ENCODE peak calls at places on chromosomes 12 and 14, in four cellular contexts. L is foreskin fibroblast, B is K562, E is upper lobe of right lung. C is an unnamed sample.

GRCh38 chr12:76489737-76490136 is 69.8 kb downstream of the OSBPL8 start:
- DNase-seq in L (peak; percentile 36), B (no peak), E (no peak), C (no peak)

GRCh38 chr14:61466249-61466904 is 145.0 kb downstream of the PRKCH start:
- DNase-seq in L (peak; percentile 99), B (no peak), E (peak; percentile 69), C (no peak)

GRCh38 chr14:104732355-104732804 is 8.4 kb downstream of the ADSS1 start:
- DNase-seq in L (no peak), B (no peak), E (peak; percentile 87), C (no peak)

GRCh38 chr14:36553650-36554260 is 28.7 kb downstream of the NKX2-8 start:
- DNase-seq in L (peak; percentile 61), B (peak; percentile 38), E (no peak), C (no peak)

GRCh38 chr14:32038876-32039275 is 38.2 kb upstream of the ARHGAP5 start:
- DNase-seq in L (no peak), B (no peak), E (no peak), C (no peak)

GRCh38 chr12:112762753-112763152 is 28.8 kb upstream of the RPH3A start:
- DNase-seq in L (no peak), B (peak; percentile 25), E (no peak), C (no peak)

GRCh38 chr12:123907021-123907420 is 65.6 kb downstream of the CCDC92 start:
- DNase-seq in L (no peak), B (no peak), E (no peak), C (no peak)

GRCh38 chr14:21103710-21104447 is 3.0 kb downstream of the TMEM253 start:
- DNase-seq in L (peak; percentile 98), B (peak; percentile 85), E (peak; percentile 97), C (peak; percentile 95)

GRCh38 chr12:67593041-67593870 is 55.3 kb upstream of the DYRK2 start:
- DNase-seq in L (peak; percentile 30), B (no peak), E (no peak), C (no peak)

GRCh38 chr14:73729556-73730265 is 15.5 kb upstream of the PNMA1 start:
- DNase-seq in L (no peak), B (no peak), E (peak; percentile 64), C (no peak)

GRCh38 chr12:124530637-124531263 is 36.7 kb downstream of the NCOR2 start:
- DNase-seq in L (no peak), B (no peak), E (no peak), C (no peak)

GRCh38 chr12:92706594-92706993 is 3.8 kb downstream of the PLEKHG7 start:
- DNase-seq in L (no peak), B (no peak), E (no peak), C (no peak)

GRCh38 chr14:97788846-97789528 is 991.8 kb downstream of the VRK1 start:
- DNase-seq in L (no peak), B (no peak), E (no peak), C (no peak)

GRCh38 chr12:21819678-21820077 is 45.2 kb upstream of the KCNJ8 start:
- DNase-seq in L (no peak), B (no peak), E (no peak), C (no peak)

GRCh38 chr12:101877816-101878811 is 734 bp downstream of the DRAM1 start:
- DNase-seq in L (peak; percentile 60), B (peak; percentile 39), E (no peak), C (no peak)

GRCh38 chr14:105843444-105844046 is 317.2 kb downstream of the TMEM121 start:
- DNase-seq in L (no peak), B (no peak), E (peak; percentile 59), C (no peak)

GRCh38 chr14:28767851-28768548 is 1.4 kb downstream of the FOXG1 start:
- DNase-seq in L (peak; percentile 26), B (peak; percentile 25), E (no peak), C (peak; percentile 37)

GRCh38 chr12:107439101-107439738 is 246.4 kb upstream of the PWP1 start:
- DNase-seq in L (no peak), B (no peak), E (no peak), C (no peak)

GRCh38 chr14:29805415-29806123 is 122.1 kb downstream of the PRKD1 start:
- DNase-seq in L (peak; percentile 94), B (no peak), E (peak; percentile 69), C (no peak)

GRCh38 chr14:100849432-100849831 is 23.5 kb downstream of the MEG3 start:
- DNase-seq in L (no peak), B (no peak), E (no peak), C (no peak)

GRCh38 chr12:25935355-25936144 is 22.9 kb upstream of the RASSF8 start:
- DNase-seq in L (no peak), B (no peak), E (no peak), C (no peak)

GRCh38 chr12:123269980-123270379 is 1.7 kb downstream of the CDK2AP1 start:
- DNase-seq in L (no peak), B (no peak), E (no peak), C (no peak)

GRCh38 chr14:52131640-52132320 is 62.9 kb upstream of the NID2 start:
- DNase-seq in L (peak; percentile 98), B (peak; percentile 39), E (no peak), C (peak; percentile 89)

GRCh38 chr12:103806807-103807206 is 34.2 kb downstream of the NT5DC3 start:
- DNase-seq in L (peak; percentile 41), B (no peak), E (no peak), C (no peak)

GRCh38 chr12:29316772-29317171 is 64.2 kb downstream of the ERGIC2 start:
- DNase-seq in L (peak; percentile 16), B (no peak), E (no peak), C (no peak)

GRCh38 chr12:67056329-67056728 is 212.8 kb upstream of the CAND1 start:
- DNase-seq in L (no peak), B (no peak), E (no peak), C (no peak)

GRCh38 chr12:45849289-45849688 is 119.8 kb downstream of the ARID2 start:
- DNase-seq in L (no peak), B (no peak), E (no peak), C (no peak)

GRCh38 chr14:70655110-70655826 is 13.6 kb downstream of the TTC9 start:
- DNase-seq in L (no peak), B (no peak), E (no peak), C (peak; percentile 70)

GRCh38 chr12:990308-990648 is 745 bp upstream of the ERC1 start:
- DNase-seq in L (peak; percentile 76), B (no peak), E (peak; percentile 90), C (peak; percentile 55)

GRCh38 chr12:126346087-126346486 is 1280.9 kb downstream of the AACS start:
- DNase-seq in L (no peak), B (no peak), E (no peak), C (no peak)
- TF ChIP-seq CTCF in L (no peak), B (no peak), E (no peak), C (no peak)

GRCh38 chr12:120039711-120040110 is 50.7 kb downstream of the BICDL1 start:
- DNase-seq in L (no peak), B (no peak), E (no peak), C (no peak)
- TF ChIP-seq CTCF in L (no peak), B (no peak), E (no peak), C (no peak)

GRCh38 chr12:53098354-53098981 is 1.0 kb downstream of the IGFBP6 start:
- DNase-seq in L (peak; percentile 97), B (no peak), E (no peak), C (no peak)

GRCh38 chr12:53098982-53099651 is 1.6 kb downstream of the IGFBP6 start:
- DNase-seq in L (peak; percentile 99), B (peak; percentile 96), E (peak; percentile 93), C (peak; percentile 85)

GRCh38 chr12:53097207-53097563 is 282 bp upstream of the IGFBP6 start:
- DNase-seq in L (no peak), B (no peak), E (no peak), C (no peak)

GRCh38 chr12:53096761-53097160 is 706 bp upstream of the IGFBP6 start:
- DNase-seq in L (no peak), B (no peak), E (no peak), C (no peak)

GRCh38 chr12:53097564-53098353 is at the start of gene IGFBP6:
- DNase-seq in L (peak; percentile 89), B (peak; percentile 79), E (peak; percentile 83), C (peak; percentile 53)
- TF ChIP-seq CTCF in L (no peak), B (no peak), E (no peak), C (no peak)

GRCh38 chr14:49880267-49881064 is 12.4 kb upstream of the ARF6 start:
- DNase-seq in L (peak; percentile 44), B (no peak), E (no peak), C (no peak)
- TF ChIP-seq CTCF in L (no peak), B (no peak), E (no peak), C (no peak)

GRCh38 chr14:57574617-57575288 is 81.1 kb upstream of the CCDC198 start:
- DNase-seq in L (no peak), B (no peak), E (no peak), C (no peak)
- TF ChIP-seq CTCF in L (no peak), B (no peak), E (no peak), C (no peak)

GRCh38 chr14:76773956-76774355 is 12.7 kb downstream of the VASH1 start:
- DNase-seq in L (no peak), B (no peak), E (no peak), C (no peak)

GRCh38 chr14:76774471-76775158 is 13.3 kb downstream of the VASH1 start:
- DNase-seq in L (no peak), B (no peak), E (no peak), C (no peak)

GRCh38 chr14:76771432-76771980 is 10.2 kb downstream of the VASH1 start:
- DNase-seq in L (no peak), B (no peak), E (no peak), C (no peak)

GRCh38 chr14:76772300-76773187 is 11.3 kb downstream of the VASH1 start:
- DNase-seq in L (peak; percentile 60), B (peak; percentile 78), E (peak; percentile 87), C (peak; percentile 71)

GRCh38 chr14:76773188-76773885 is 12.1 kb downstream of the VASH1 start:
- DNase-seq in L (peak; percentile 91), B (peak; percentile 68), E (peak; percentile 81), C (no peak)
- TF ChIP-seq CTCF in L (peak; percentile 12), B (no peak), E (no peak), C (no peak)

GRCh38 chr12:2559931-2560715 is 234.6 kb upstream of the FKBP4 start:
- DNase-seq in L (no peak), B (no peak), E (no peak), C (no peak)

GRCh38 chr12:2566161-2566560 is 228.6 kb upstream of the FKBP4 start:
- DNase-seq in L (no peak), B (no peak), E (no peak), C (no peak)

GRCh38 chr12:2562400-2562799 is 232.4 kb upstream of the FKBP4 start:
- DNase-seq in L (no peak), B (no peak), E (no peak), C (no peak)

GRCh38 chr12:2561367-2561766 is 233.4 kb upstream of the FKBP4 start:
- DNase-seq in L (no peak), B (no peak), E (no peak), C (no peak)

DNA sequence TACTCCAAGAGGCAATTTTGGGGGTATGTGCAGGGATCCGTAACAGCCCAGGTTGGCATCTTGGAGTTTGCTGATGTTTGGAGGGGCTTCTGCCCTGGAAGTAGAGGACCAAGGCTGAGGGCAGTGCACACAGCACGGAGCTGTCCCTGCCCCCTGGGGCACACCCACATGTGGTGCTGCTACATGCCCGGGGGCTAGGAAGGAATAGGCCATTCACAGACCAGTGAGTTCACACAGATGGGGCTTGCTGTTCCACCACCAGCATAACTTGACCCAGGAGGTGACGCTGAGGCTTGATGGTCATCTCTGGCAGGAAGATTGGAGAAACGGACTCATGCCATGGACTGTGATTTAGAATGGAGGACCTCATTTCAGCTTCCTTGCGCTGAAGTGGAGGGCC is 231.1 kb upstream of the FKBP4 start:
- DNase-seq in L (no peak), B (no peak), E (no peak), C (no peak)
- TF ChIP-seq CTCF in L (no peak), B (no peak), E (no peak), C (no peak)

C was measured in endothelial cell.